ENCODE peak calls at places on chromosome 14, in six cellular contexts. U is NCI-H2227 treated with DMSO at 0.1 percent for 48 hours, C is heart right ventricle, X is tibial artery, S is astrocyte of the spinal cord, D is mesothelial cell of epicardium. O is an unnamed sample.

GRCh38 chr14:105420141-105420975 is 731 bp downstream of the MTA1 start:
- DNase-seq in U (no peak), C (no peak), X (no peak), S (no peak), D (no peak), O (no peak)

GRCh38 chr14:35878272-35879140 is 52.4 kb downstream of the BRMS1L start:
- DNase-seq in U (no peak), C (no peak), X (no peak), S (peak; percentile 90), D (no peak), O (peak; percentile 94)

GRCh38 chr14:81323094-81323493 is 77.0 kb downstream of the STON2 start:
- DNase-seq in U (no peak), C (no peak), X (no peak), S (no peak), D (no peak), O (no peak)

GRCh38 chr14:35221462-35221861 is 70.7 kb upstream of the PSMA6 start:
- DNase-seq in U (no peak), C (no peak), X (no peak), S (peak; percentile 25), D (no peak), O (no peak)

GRCh38 chr14:101234588-101234937 is 326.7 kb upstream of the DIO3 start:
- DNase-seq in U (no peak), C (no peak), X (no peak), S (no peak), D (peak; percentile 19), O (no peak)

GRCh38 chr14:104290756-104291122 is 152.4 kb downstream of the KIF26A start:
- DNase-seq in U (no peak), C (no peak), X (peak; percentile 46), S (no peak), D (no peak), O (no peak)

GRCh38 chr14:103422981-103423600 is 37.9 kb downstream of the MARK3 start:
- DNase-seq in U (no peak), C (no peak), X (no peak), S (peak; percentile 84), D (no peak), O (peak; percentile 51)

GRCh38 chr14:35386673-35387125 is 17.9 kb downstream of the NFKBIA start:
- DNase-seq in U (peak; percentile 97), C (no peak), X (no peak), S (no peak), D (no peak), O (peak; percentile 58)

GRCh38 chr14:94536836-94537235 is 24.4 kb upstream of the SERPINA4 start:
- DNase-seq in U (no peak), C (no peak), X (no peak), S (peak; percentile 11), D (peak; percentile 5), O (no peak)

GRCh38 chr14:102201369-102201748 is 61.7 kb downstream of the WDR20 start:
- DNase-seq in U (no peak), C (no peak), X (no peak), S (no peak), D (no peak), O (no peak)

GRCh38 chr14:99946652-99947489 is 118.4 kb upstream of the EVL start:
- DNase-seq in U (peak; percentile 25), C (peak; percentile 36), X (no peak), S (no peak), D (peak; percentile 69), O (no peak)

GRCh38 chr14:68793734-68794129 is 865 bp upstream of the ZFP36L1 start:
- DNase-seq in U (no peak), C (no peak), X (no peak), S (no peak), D (no peak), O (no peak)

GRCh38 chr14:23183479-23183878 is at the start of gene SLC7A8:
- DNase-seq in U (peak; percentile 31), C (peak; percentile 51), X (peak; percentile 83), S (peak; percentile 10), D (peak; percentile 66), O (peak; percentile 54)

GRCh38 chr14:105760691-105761344 is 234.4 kb downstream of the TMEM121 start:
- DNase-seq in U (no peak), C (no peak), X (peak; percentile 56), S (no peak), D (no peak), O (no peak)

GRCh38 chr14:75648066-75648838 is 12.4 kb downstream of the ERG28 start:
- DNase-seq in U (no peak), C (peak; percentile 24), X (no peak), S (peak; percentile 99), D (no peak), O (peak; percentile 99)

GRCh38 chr14:24310666-24311604 is at the start of gene LTB4R:
- DNase-seq in U (no peak), C (peak; percentile 83), X (peak; percentile 86), S (peak; percentile 81), D (no peak), O (peak; percentile 75)

GRCh38 chr14:74959596-74960180 is 4.3 kb upstream of the PGF start:
- DNase-seq in U (no peak), C (no peak), X (no peak), S (no peak), D (no peak), O (no peak)

O was measured in foreskin fibroblast.